ENCODE peak calls at places on chromosomes 13 and 19, in seven cellular contexts. One of them, this sample, is unnamed. For H3K4me1 and H3K27me3, the result is how much of the 10 kb centered on the place peaks cover.

GRCh38 chr13:23455401-23456185 is 22.1 kb upstream of the SACS start:
- DNase-seq in spleen: no peak
- DNase-seq in GM23338: no peak
- DNase-seq in transverse colon: no peak
- DNase-seq in K562: no peak
- DNase-seq in sigmoid colon: no peak
- DNase-seq in stomach: no peak
- DNase-seq in this sample: no peak

GRCh38 chr19:38247126-38247525 is 9.0 kb downstream of the PPP1R14A start:
- DNase-seq in transverse colon: no peak
- DNase-seq in K562: no peak
- DNase-seq in GM23338: no peak
- DNase-seq in stomach: no peak
- DNase-seq in sigmoid colon: no peak
- DNase-seq in spleen: no peak
- DNase-seq in this sample: no peak

GRCh38 chr19:6778386-6778785 is 5.9 kb downstream of the VAV1 start:
- DNase-seq in transverse colon: no peak
- DNase-seq in GM23338: no peak
- DNase-seq in sigmoid colon: no peak
- DNase-seq in K562: no peak
- DNase-seq in spleen: no peak
- DNase-seq in stomach: no peak
- DNase-seq in this sample: no peak

GRCh38 chr19:33960566-33960965 is 163.9 kb downstream of the KCTD15 start:
- DNase-seq in sigmoid colon: no peak
- DNase-seq in GM23338: no peak
- DNase-seq in spleen: no peak
- DNase-seq in transverse colon: no peak
- DNase-seq in stomach: no peak
- DNase-seq in K562: no peak
- DNase-seq in this sample: no peak

GRCh38 chr19:43315851-43316250 is 37.6 kb upstream of the CD177 start:
- DNase-seq in transverse colon: no peak
- DNase-seq in stomach: no peak
- DNase-seq in K562: no peak
- DNase-seq in GM23338: peak
- DNase-seq in sigmoid colon: no peak
- DNase-seq in spleen: no peak
- DNase-seq in this sample: no peak

GRCh38 chr19:4390017-4390861 is 10.1 kb downstream of the SH3GL1 start:
- DNase-seq in GM23338: peak
- DNase-seq in transverse colon: peak
- DNase-seq in stomach: no peak
- DNase-seq in spleen: peak
- DNase-seq in sigmoid colon: no peak
- DNase-seq in K562: no peak
- DNase-seq in this sample: no peak

GRCh38 chr13:88704600-88705275 is 1033.6 kb downstream of the SLITRK5 start:
- DNase-seq in spleen: no peak
- DNase-seq in sigmoid colon: no peak
- DNase-seq in K562: no peak
- DNase-seq in transverse colon: no peak
- DNase-seq in GM23338: no peak
- DNase-seq in stomach: no peak
- DNase-seq in this sample: no peak

GRCh38 chr13:43170497-43170896 is 147.1 kb downstream of the DNAJC15 start:
- DNase-seq in stomach: no peak
- DNase-seq in spleen: no peak
- DNase-seq in sigmoid colon: no peak
- DNase-seq in GM23338: peak
- DNase-seq in transverse colon: no peak
- DNase-seq in K562: no peak
- DNase-seq in this sample: no peak

GRCh38 chr19:33241530-33242101 is 16.0 kb upstream of the SLC7A10 start:
- DNase-seq in transverse colon: peak
- DNase-seq in spleen: peak
- DNase-seq in stomach: peak
- DNase-seq in sigmoid colon: no peak
- DNase-seq in GM23338: peak
- DNase-seq in K562: peak
- DNase-seq in this sample: no peak

GRCh38 chr13:30114586-30115256 is 192.6 kb downstream of the KATNAL1 start:
- DNase-seq in GM23338: peak
- DNase-seq in sigmoid colon: peak
- DNase-seq in stomach: peak
- DNase-seq in K562: peak
- DNase-seq in transverse colon: peak
- DNase-seq in spleen: peak
- DNase-seq in this sample: peak

GRCh38 chr13:103443604-103444003 is 377.4 kb upstream of the SLC10A2 start:
- DNase-seq in K562: no peak
- DNase-seq in sigmoid colon: no peak
- DNase-seq in stomach: no peak
- DNase-seq in GM23338: peak
- DNase-seq in spleen: no peak
- DNase-seq in transverse colon: no peak
- DNase-seq in this sample: no peak

GRCh38 chr19:28221736-28222135 is 991.2 kb downstream of the UQCRFS1 start:
- DNase-seq in spleen: no peak
- DNase-seq in K562: no peak
- DNase-seq in sigmoid colon: no peak
- DNase-seq in stomach: no peak
- DNase-seq in GM23338: no peak
- DNase-seq in transverse colon: no peak
- DNase-seq in this sample: no peak

GRCh38 chr19:7658219-7658686 is 10.6 kb upstream of the RETN start:
- DNase-seq in transverse colon: peak
- DNase-seq in sigmoid colon: no peak
- DNase-seq in spleen: no peak
- DNase-seq in GM23338: peak
- DNase-seq in stomach: no peak
- DNase-seq in K562: no peak
- DNase-seq in this sample: no peak

GRCh38 chr13:110015253-110015652 is 228.9 kb upstream of the IRS2 start:
- DNase-seq in stomach: peak
- DNase-seq in GM23338: no peak
- DNase-seq in spleen: no peak
- DNase-seq in sigmoid colon: no peak
- DNase-seq in transverse colon: no peak
- DNase-seq in K562: no peak
- DNase-seq in this sample: peak

GRCh38 chr19:6209233-6209632 is 70.5 kb downstream of the MLLT1 start:
- DNase-seq in stomach: no peak
- DNase-seq in sigmoid colon: peak
- DNase-seq in transverse colon: no peak
- DNase-seq in spleen: no peak
- DNase-seq in GM23338: no peak
- DNase-seq in K562: no peak
- DNase-seq in this sample: no peak

GRCh38 chr19:47093841-47094240 is 19.7 kb downstream of the ZC3H4 start:
- DNase-seq in stomach: no peak
- DNase-seq in spleen: peak
- DNase-seq in sigmoid colon: no peak
- DNase-seq in K562: no peak
- DNase-seq in GM23338: no peak
- DNase-seq in transverse colon: no peak
- DNase-seq in this sample: no peak

GRCh38 chr19:49887653-49888477 is 8.8 kb downstream of the IL4I1 start:
- DNase-seq in spleen: peak
- DNase-seq in GM23338: no peak
- DNase-seq in transverse colon: no peak
- DNase-seq in sigmoid colon: no peak
- DNase-seq in stomach: no peak
- DNase-seq in K562: no peak
- DNase-seq in this sample: no peak

GRCh38 chr13:75947448-75947847 is 311.3 kb downstream of the LMO7 start:
- DNase-seq in K562: no peak
- DNase-seq in spleen: no peak
- DNase-seq in sigmoid colon: no peak
- DNase-seq in GM23338: no peak
- DNase-seq in stomach: no peak
- DNase-seq in transverse colon: no peak
- DNase-seq in this sample: no peak

GRCh38 chr19:5436101-5436947 is 18.9 kb upstream of the ZNRF4 start:
- DNase-seq in stomach: no peak
- DNase-seq in spleen: no peak
- DNase-seq in sigmoid colon: no peak
- DNase-seq in transverse colon: no peak
- DNase-seq in GM23338: peak
- DNase-seq in K562: peak
- DNase-seq in this sample: no peak

GRCh38 chr13:23980160-23980551 is 82.9 kb upstream of the C1QTNF9B start:
- DNase-seq in sigmoid colon: peak
- DNase-seq in stomach: peak
- DNase-seq in transverse colon: peak
- DNase-seq in GM23338: peak
- DNase-seq in spleen: peak
- DNase-seq in K562: peak
- DNase-seq in this sample: peak

GRCh38 chr13:40490086-40490723 is 176.2 kb downstream of the FOXO1 start:
- DNase-seq in sigmoid colon: no peak
- DNase-seq in transverse colon: peak
- DNase-seq in stomach: peak
- DNase-seq in GM23338: no peak
- DNase-seq in K562: no peak
- DNase-seq in spleen: no peak
- DNase-seq in this sample: no peak

GRCh38 chr19:29415507-29415906 is 110.3 kb upstream of the VSTM2B start:
- DNase-seq in stomach: no peak
- DNase-seq in K562: no peak
- DNase-seq in spleen: no peak
- DNase-seq in transverse colon: no peak
- DNase-seq in GM23338: peak
- DNase-seq in sigmoid colon: no peak
- DNase-seq in this sample: no peak

GRCh38 chr13:51675385-51675784 is 91.1 kb downstream of the WDFY2 start:
- DNase-seq in K562: no peak
- DNase-seq in sigmoid colon: no peak
- DNase-seq in transverse colon: no peak
- DNase-seq in stomach: no peak
- DNase-seq in GM23338: no peak
- DNase-seq in spleen: no peak
- DNase-seq in this sample: no peak

GRCh38 chr13:51675877-51676276 is 91.6 kb downstream of the WDFY2 start:
- DNase-seq in spleen: no peak
- DNase-seq in GM23338: peak
- DNase-seq in sigmoid colon: no peak
- DNase-seq in stomach: no peak
- DNase-seq in transverse colon: no peak
- DNase-seq in K562: no peak
- DNase-seq in this sample: no peak

GRCh38 chr13:51676739-51677138 is 92.5 kb downstream of the WDFY2 start:
- DNase-seq in spleen: no peak
- DNase-seq in GM23338: no peak
- DNase-seq in stomach: no peak
- DNase-seq in transverse colon: no peak
- DNase-seq in sigmoid colon: no peak
- DNase-seq in K562: no peak
- DNase-seq in this sample: no peak

GRCh38 chr13:51673165-51673564 is 88.9 kb downstream of the WDFY2 start:
- DNase-seq in stomach: no peak
- DNase-seq in spleen: no peak
- DNase-seq in sigmoid colon: no peak
- DNase-seq in transverse colon: no peak
- DNase-seq in GM23338: no peak
- DNase-seq in K562: no peak
- DNase-seq in this sample: no peak

GRCh38 chr13:51674276-51674675 is 90.0 kb downstream of the WDFY2 start:
- DNase-seq in GM23338: peak
- DNase-seq in K562: no peak
- DNase-seq in stomach: peak
- DNase-seq in transverse colon: peak
- DNase-seq in sigmoid colon: no peak
- DNase-seq in spleen: no peak
- DNase-seq in this sample: peak
- H3K4me1 ChIP-seq in GM23338: under half
- H3K4me1 ChIP-seq in K562: under half
- H3K4me1 ChIP-seq in stomach: under half
- H3K4me1 ChIP-seq in transverse colon: under half
- H3K4me1 ChIP-seq in sigmoid colon: under half
- H3K4me1 ChIP-seq in spleen: under half
- H3K4me1 ChIP-seq in this sample: under half

GRCh38 chr19:56304243-56304642 is 10.4 kb downstream of the ZSCAN5A start:
- DNase-seq in GM23338: no peak
- DNase-seq in spleen: no peak
- DNase-seq in stomach: no peak
- DNase-seq in transverse colon: no peak
- DNase-seq in sigmoid colon: no peak
- DNase-seq in K562: no peak
- DNase-seq in this sample: no peak
- H3K27me3 ChIP-seq in GM23338: under half
- H3K27me3 ChIP-seq in spleen: under half
- H3K27me3 ChIP-seq in stomach: under half
- H3K27me3 ChIP-seq in transverse colon: under half
- H3K27me3 ChIP-seq in sigmoid colon: under half
- H3K27me3 ChIP-seq in K562: under half
- H3K27me3 ChIP-seq in this sample: under half

GRCh38 chr19:1094978-1095701 is at the start of gene POLR2E:
- DNase-seq in GM23338: peak
- DNase-seq in K562: peak
- DNase-seq in stomach: peak
- DNase-seq in transverse colon: peak
- DNase-seq in spleen: peak
- DNase-seq in sigmoid colon: peak
- DNase-seq in this sample: peak
- TF ChIP-seq POLR2AphosphoS5 in GM23338: peak
- TF ChIP-seq POLR2AphosphoS5 in K562: peak
- TF ChIP-seq POLR2AphosphoS5 in stomach: peak
- TF ChIP-seq POLR2AphosphoS5 in transverse colon: peak
- TF ChIP-seq POLR2AphosphoS5 in spleen: peak
- TF ChIP-seq POLR2AphosphoS5 in sigmoid colon: peak
- TF ChIP-seq POLR2AphosphoS5 in this sample: peak

DNA sequence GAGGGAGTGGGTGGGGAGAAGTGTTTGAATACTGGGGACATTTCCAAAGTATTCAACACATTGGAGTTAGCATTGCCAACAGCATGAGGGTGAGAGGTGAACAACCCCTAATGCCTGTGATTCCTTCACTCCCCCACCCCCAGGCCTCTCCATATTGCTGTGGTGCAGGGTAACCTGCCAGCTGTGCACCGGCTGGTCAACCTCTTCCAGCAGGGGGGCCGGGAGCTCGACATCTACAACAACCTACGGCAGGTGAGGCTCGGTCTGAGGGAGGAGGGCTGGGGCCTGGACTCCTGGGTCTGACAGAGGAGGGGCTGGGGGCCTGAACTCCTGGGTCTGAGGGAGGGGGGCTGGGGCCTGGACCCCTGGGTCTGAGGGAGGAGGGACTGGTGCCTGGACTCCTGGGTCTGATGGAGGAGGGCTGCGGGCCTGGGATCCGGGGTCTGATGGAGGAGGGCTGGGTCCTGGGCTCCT is 7.6 kb downstream of the BCL3 start:
- DNase-seq in GM23338: no peak
- DNase-seq in spleen: no peak
- DNase-seq in K562: no peak
- DNase-seq in sigmoid colon: no peak
- DNase-seq in stomach: no peak
- DNase-seq in transverse colon: no peak
- DNase-seq in this sample: no peak
- H3K4me1 ChIP-seq in GM23338: under half
- H3K4me1 ChIP-seq in spleen: under half
- H3K4me1 ChIP-seq in K562: under half
- H3K4me1 ChIP-seq in sigmoid colon: half or more
- H3K4me1 ChIP-seq in stomach: half or more
- H3K4me1 ChIP-seq in transverse colon: half or more
- H3K4me1 ChIP-seq in this sample: under half

This sample was measured in breast epithelium.